ENCODE peak calls at places on chromosome X, in seven cellular contexts. I, Y, M, B, Z, H and Q are unnamed samples.

GRCh38 chrX:103791233-103791632 is 14.6 kb downstream of the PLP1 start:
- DNase-seq in I (no peak), M (no peak), B (no peak), Y (no peak), Z (no peak), H (no peak), Q (no peak)

GRCh38 chrX:19673334-19674040 is 158.2 kb upstream of the MAP3K15 start:
- DNase-seq in Z (no peak), B (no peak), M (peak; percentile 95), Y (peak; percentile 94), I (no peak), H (no peak), Q (no peak)

GRCh38 chrX:154784149-154784985 is 20.9 kb downstream of the MPP1 start:
- DNase-seq in B (no peak), I (no peak), M (no peak), H (no peak), Y (no peak), Z (no peak), Q (no peak)

GRCh38 chrX:15838017-15838416 is 16.6 kb downstream of the AP1S2 start:
- DNase-seq in B (no peak), M (no peak), H (peak; percentile 62), Y (no peak), I (no peak), Z (peak; percentile 43), Q (no peak)

GRCh38 chrX:103215768-103216085 is 819 bp downstream of the BEX4 start:
- DNase-seq in Y (peak; percentile 12), M (no peak), B (no peak), I (no peak), Z (no peak), H (no peak), Q (no peak)

GRCh38 chrX:3549442-3549875 is 164.0 kb downstream of the PRKX start:
- DNase-seq in H (peak; percentile 8), Z (no peak), I (no peak), Y (peak; percentile 7), M (peak; percentile 60), B (no peak), Q (no peak)

GRCh38 chrX:47831788-47832187 is 4.9 kb upstream of the ZNF81 start:
- DNase-seq in Z (peak; percentile 58), M (peak; percentile 35), I (peak; percentile 16), H (peak; percentile 68), B (no peak), Y (no peak), Q (no peak)

GRCh38 chrX:132876509-132876837 is 82.0 kb downstream of the HS6ST2 start:
- DNase-seq in M (no peak), B (no peak), H (peak; percentile 64), Z (peak; percentile 60), I (no peak), Y (no peak), Q (no peak)

GRCh38 chrX:83511208-83511607 is 3.1 kb downstream of the POU3F4 start:
- DNase-seq in H (peak; percentile 41), Z (peak; percentile 60), Y (peak; percentile 64), M (no peak), B (no peak), I (no peak), Q (no peak)

GRCh38 chrX:53433651-53434639 is at the start of gene HSD17B10:
- DNase-seq in Z (peak; percentile 90), Y (peak; percentile 78), I (peak; percentile 73), M (peak; percentile 64), H (peak; percentile 96), B (peak; percentile 56), Q (peak; percentile 75)

GRCh38 chrX:108091266-108091877 is at the start of the genes ATG4A and PSMD10:
- DNase-seq in B (peak; percentile 71), Y (peak; percentile 96), I (peak; percentile 94), Z (peak; percentile 98), M (peak; percentile 93), H (peak; percentile 96), Q (peak; percentile 69)

GRCh38 chrX:3271485-3272186 is 74.8 kb downstream of the MXRA5 start:
- DNase-seq in B (no peak), Y (peak; percentile 88), Z (no peak), I (no peak), M (peak; percentile 60), H (no peak), Q (no peak)

GRCh38 chrX:28099166-28099565 is 117.9 kb upstream of the DCAF8L1 start:
- DNase-seq in Z (no peak), B (no peak), Y (no peak), M (no peak), H (no peak), I (no peak), Q (no peak)

GRCh38 chrX:135431886-135432285 is 10.1 kb downstream of the SMIM10L2A start:
- DNase-seq in B (no peak), Y (no peak), H (no peak), M (no peak), I (no peak), Z (no peak), Q (no peak)

GRCh38 chrX:43349363-43349762 is 306.7 kb upstream of the MAOA start:
- DNase-seq in B (peak; percentile 1), Z (peak; percentile 76), I (no peak), M (peak; percentile 41), H (peak; percentile 56), Y (peak; percentile 5), Q (no peak)

GRCh38 chrX:53294024-53294648 is 12.8 kb upstream of the IQSEC2 start:
- DNase-seq in H (no peak), I (no peak), Z (no peak), M (peak; percentile 32), B (no peak), Y (no peak), Q (no peak)

GRCh38 chrX:80223922-80224579 is 196.2 kb upstream of the TENT5D start:
- DNase-seq in B (no peak), M (no peak), H (peak; percentile 17), Y (no peak), Z (no peak), I (no peak), Q (no peak)

GRCh38 chrX:106499473-106499872 is 112.3 kb upstream of the RADX start:
- DNase-seq in B (no peak), M (no peak), Y (no peak), H (no peak), Z (no peak), I (no peak), Q (no peak)

GRCh38 chrX:69083785-69084184 is 81.5 kb downstream of the PJA1 start:
- DNase-seq in I (no peak), M (no peak), Z (no peak), B (no peak), Y (no peak), H (no peak), Q (no peak)

GRCh38 chrX:69083361-69083760 is 81.9 kb downstream of the PJA1 start:
- DNase-seq in I (no peak), M (no peak), B (no peak), Y (no peak), Z (no peak), H (no peak), Q (no peak)

GRCh38 chrX:69088171-69088938 is 76.9 kb downstream of the PJA1 start:
- DNase-seq in Y (no peak), M (peak; percentile 24), Z (peak; percentile 42), H (no peak), B (no peak), I (no peak), Q (no peak)

GRCh38 chrX:69085151-69085550 is 80.1 kb downstream of the PJA1 start:
- DNase-seq in M (no peak), Z (no peak), B (no peak), H (no peak), Y (no peak), I (no peak), Q (no peak)

DNA sequence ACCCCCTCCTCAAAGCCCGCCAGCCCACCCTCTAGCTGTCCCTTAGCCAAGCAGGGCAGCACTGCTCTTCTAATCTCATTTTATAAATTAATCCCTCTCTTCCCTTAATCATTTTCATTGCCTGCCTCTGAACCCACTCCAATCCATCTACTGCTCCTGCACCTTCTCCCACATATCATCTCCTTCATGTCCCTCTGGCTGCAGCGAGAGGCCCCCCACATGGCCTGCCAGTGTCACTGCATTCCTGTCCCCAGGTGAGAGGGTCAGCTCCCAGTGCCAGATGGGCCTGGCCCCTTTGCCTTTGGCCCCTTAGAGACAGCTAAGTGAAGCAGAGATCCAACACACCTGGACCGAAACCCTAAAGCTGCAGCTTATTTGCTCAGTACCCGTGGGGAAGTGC is 79.4 kb downstream of the PJA1 start:
- DNase-seq in H (no peak), Z (no peak), M (no peak), I (no peak), B (no peak), Y (no peak), Q (no peak)
- TF ChIP-seq CTCF in H (peak; percentile 37), Z (no peak), M (no peak), I (no peak), B (no peak), Y (no peak), Q (no peak)

DNA sequence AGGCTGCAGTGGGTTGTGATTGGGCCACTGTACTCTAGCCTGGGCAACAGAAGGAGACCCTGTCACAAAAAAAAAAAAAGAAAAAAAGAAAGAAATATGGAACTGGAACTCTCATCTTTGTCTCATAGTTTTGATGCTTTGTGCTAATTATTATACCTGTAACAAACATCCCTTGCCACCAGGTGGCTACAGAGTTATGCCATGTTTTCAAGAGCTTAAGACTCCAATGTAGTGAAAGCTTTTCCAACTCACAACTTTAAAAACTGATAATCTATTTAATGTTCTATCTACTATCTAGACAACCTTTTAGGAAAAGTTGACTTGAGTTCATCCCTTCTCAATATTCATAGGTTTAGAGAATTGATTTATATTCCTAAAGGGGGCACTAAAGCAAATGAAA is 42.4 kb downstream of the HTR2C start:
- DNase-seq in Z (no peak), I (no peak), M (peak; percentile 40), Y (peak; percentile 12), H (peak; percentile 26), B (no peak), Q (no peak)
- TF ChIP-seq CTCF in Z (peak; percentile 77), I (peak; percentile 77), M (peak; percentile 54), Y (peak; percentile 40), H (peak; percentile 54), B (peak; percentile 42), Q (no peak)

DNA sequence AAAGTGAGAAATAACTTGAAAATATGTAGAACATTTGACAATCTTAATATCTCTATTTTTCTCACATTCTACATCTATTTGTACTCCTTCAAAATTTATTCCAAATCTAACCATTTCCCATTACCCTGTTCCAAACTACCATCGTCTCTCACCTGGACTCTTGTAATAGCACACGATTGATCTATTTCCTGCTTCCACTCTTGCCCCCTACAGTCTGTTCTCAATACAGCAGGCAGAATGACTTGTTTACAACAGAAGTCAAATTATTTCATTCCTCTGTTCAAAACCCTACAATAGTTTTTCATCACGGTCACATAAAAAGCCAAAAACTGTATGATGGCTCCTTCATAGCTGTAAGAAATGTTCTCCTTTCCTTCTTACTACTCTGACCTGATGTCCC is 21.1 kb upstream of the LUZP4 start:
- DNase-seq in Y (no peak), B (no peak), M (peak; percentile 4), Z (no peak), H (peak; percentile 57), I (no peak), Q (no peak)
- TF ChIP-seq CTCF in Y (peak; percentile 38), B (peak; percentile 23), M (peak; percentile 50), Z (peak; percentile 73), H (peak; percentile 42), I (peak; percentile 57), Q (no peak)

DNA sequence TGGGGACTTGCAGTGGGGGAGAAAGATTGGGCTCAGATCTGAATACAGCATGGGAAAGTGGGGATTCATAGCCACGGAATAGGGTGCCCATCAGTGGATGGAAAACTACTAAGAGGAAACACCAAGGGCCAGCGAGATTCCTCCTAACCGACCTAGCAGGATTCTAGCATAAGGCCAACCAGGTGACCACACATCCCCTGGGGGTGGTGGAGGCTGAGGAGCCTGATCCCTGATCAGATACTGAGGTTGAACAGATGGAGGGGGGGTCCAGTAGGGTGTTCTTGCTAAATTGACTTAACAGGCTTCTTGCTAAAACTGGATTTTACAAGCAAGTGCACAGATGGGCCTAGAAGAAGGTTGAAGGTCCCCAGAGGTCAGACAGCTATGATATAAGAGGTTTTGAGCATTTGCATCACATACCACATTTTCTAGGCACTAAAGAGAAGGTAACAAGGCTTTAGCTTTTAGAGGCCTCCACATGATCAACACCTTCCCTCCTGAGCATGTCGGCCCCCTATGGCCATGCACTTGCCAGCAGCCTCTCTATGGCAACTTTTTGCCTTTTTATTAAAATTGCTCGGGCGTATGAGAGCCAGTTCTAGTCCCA is 69.1 kb upstream of the PUDP start:
- DNase-seq in H (no peak), Z (no peak), I (no peak), M (no peak), B (no peak), Y (no peak), Q (no peak)
- TF ChIP-seq CTCF in H (no peak), Z (no peak), I (no peak), M (no peak), B (no peak), Y (no peak), Q (no peak)